ENCODE peak calls at places on chromosome 20, in eight cellular contexts. X, T, A, C, H, N, P and V are unnamed samples.

GRCh38 chr20:59351148-59352040 is 51.0 kb downstream of the EDN3 start:
- DNase-seq in X (no peak), T (no peak), A (no peak), C (peak; percentile 58), H (no peak), N (no peak), P (no peak), V (no peak)

GRCh38 chr20:1255675-1256074 is 10.4 kb upstream of the SNPH start:
- DNase-seq in X (no peak), T (no peak), A (no peak), C (no peak), H (no peak), N (no peak), P (no peak), V (no peak)

GRCh38 chr20:4814696-4815252 is 93.1 kb downstream of the PRND start:
- DNase-seq in X (no peak), T (no peak), A (no peak), C (no peak), H (no peak), N (no peak), P (no peak), V (no peak)

GRCh38 chr20:10094566-10095173 is 59.9 kb downstream of the ANKEF1 start:
- DNase-seq in X (no peak), T (no peak), A (peak; percentile 6), C (no peak), H (no peak), N (no peak), P (no peak), V (no peak)

GRCh38 chr20:49234831-49235230 is 15.6 kb downstream of the DDX27 start:
- DNase-seq in X (no peak), T (no peak), A (no peak), C (no peak), H (no peak), N (no peak), P (no peak), V (no peak)

GRCh38 chr20:63441136-63441776 is 31.2 kb downstream of the KCNQ2 start:
- DNase-seq in X (no peak), T (no peak), A (no peak), C (no peak), H (no peak), N (no peak), P (no peak), V (no peak)

GRCh38 chr20:59850018-59850641 is 83.3 kb downstream of the SYCP2 start:
- DNase-seq in X (no peak), T (no peak), A (peak; percentile 58), C (peak; percentile 69), H (peak; percentile 42), N (no peak), P (no peak), V (no peak)

GRCh38 chr20:11270566-11270965 is 596.8 kb upstream of the JAG1 start:
- DNase-seq in X (no peak), T (no peak), A (no peak), C (no peak), H (no peak), N (no peak), P (no peak), V (no peak)

GRCh38 chr20:62704341-62704948 is 4.2 kb upstream of the NTSR1 start:
- DNase-seq in X (peak; percentile 98), T (peak; percentile 58), A (peak; percentile 87), C (peak; percentile 87), H (peak; percentile 32), N (peak; percentile 41), P (peak; percentile 81), V (peak; percentile 77)

GRCh38 chr20:18639501-18639979 is 51.7 kb downstream of the DTD1 start:
- DNase-seq in X (no peak), T (no peak), A (no peak), C (no peak), H (no peak), N (no peak), P (no peak), V (no peak)

GRCh38 chr20:17935186-17935585 is 33.4 kb downstream of the SNX5 start:
- DNase-seq in X (peak; percentile 43), T (no peak), A (no peak), C (no peak), H (no peak), N (no peak), P (no peak), V (no peak)

GRCh38 chr20:815914-816606 is 17.5 kb upstream of the FAM110A start:
- DNase-seq in X (no peak), T (peak; percentile 59), A (peak; percentile 78), C (peak; percentile 75), H (peak; percentile 74), N (no peak), P (peak; percentile 48), V (peak; percentile 58)

GRCh38 chr20:36754656-36755222 is 8.8 kb upstream of the NDRG3 start:
- DNase-seq in X (peak; percentile 47), T (peak; percentile 47), A (peak; percentile 87), C (peak; percentile 83), H (peak; percentile 63), N (no peak), P (peak; percentile 57), V (peak; percentile 50)

GRCh38 chr20:14721926-14722325 is 384.5 kb upstream of the FLRT3 start:
- DNase-seq in X (no peak), T (no peak), A (no peak), C (no peak), H (no peak), N (no peak), P (no peak), V (no peak)

GRCh38 chr20:59736366-59736765 is 132.0 kb downstream of the PHACTR3 start:
- DNase-seq in X (no peak), T (peak; percentile 22), A (no peak), C (no peak), H (no peak), N (no peak), P (no peak), V (no peak)

GRCh38 chr20:35012227-35013069 is 56.8 kb downstream of the MYH7B start:
- DNase-seq in X (no peak), T (no peak), A (no peak), C (no peak), H (no peak), N (no peak), P (no peak), V (no peak)

GRCh38 chr20:11845311-11845710 is 72.4 kb upstream of the BTBD3 start:
- DNase-seq in X (peak; percentile 23), T (no peak), A (no peak), C (no peak), H (no peak), N (no peak), P (no peak), V (no peak)

GRCh38 chr20:25258463-25258805 is 10.5 kb downstream of the PYGB start:
- DNase-seq in X (no peak), T (peak; percentile 24), A (no peak), C (no peak), H (no peak), N (no peak), P (no peak), V (no peak)

GRCh38 chr20:32397567-32398084 is 39.5 kb downstream of the ASXL1 start:
- DNase-seq in X (no peak), T (no peak), A (no peak), C (no peak), H (no peak), N (no peak), P (no peak), V (no peak)

GRCh38 chr20:54416770-54417169 is 58.6 kb upstream of the DOK5 start:
- DNase-seq in X (no peak), T (no peak), A (no peak), C (no peak), H (no peak), N (no peak), P (no peak), V (no peak)

GRCh38 chr20:44074252-44075151 is 112.5 kb downstream of the JPH2 start:
- DNase-seq in X (peak; percentile 46), T (peak; percentile 38), A (peak; percentile 53), C (no peak), H (no peak), N (peak; percentile 28), P (no peak), V (no peak)

GRCh38 chr20:6908673-6909072 is 141.2 kb downstream of the BMP2 start:
- DNase-seq in X (no peak), T (no peak), A (no peak), C (no peak), H (no peak), N (no peak), P (no peak), V (no peak)

GRCh38 chr20:15875446-15875845 is 697.8 kb downstream of the KIF16B start:
- DNase-seq in X (no peak), T (no peak), A (no peak), C (no peak), H (no peak), N (no peak), P (no peak), V (no peak)

GRCh38 chr20:32190608-32191415 is 16.7 kb downstream of the PLAGL2 start:
- DNase-seq in X (no peak), T (no peak), A (no peak), C (peak; percentile 34), H (no peak), N (no peak), P (no peak), V (no peak)

GRCh38 chr20:47774081-47774777 is 11.1 kb downstream of the SULF2 start:
- DNase-seq in X (no peak), T (no peak), A (no peak), C (peak; percentile 46), H (no peak), N (no peak), P (no peak), V (no peak)

GRCh38 chr20:17992847-17993508 is 24.2 kb downstream of the MGME1 start:
- DNase-seq in X (no peak), T (no peak), A (no peak), C (no peak), H (no peak), N (no peak), P (no peak), V (no peak)

GRCh38 chr20:62665826-62666735 is 23.8 kb downstream of the SLCO4A1 start:
- DNase-seq in X (no peak), T (no peak), A (no peak), C (no peak), H (no peak), N (no peak), P (no peak), V (no peak)

GRCh38 chr20:25605146-25605545 is 18.7 kb downstream of the NANP start:
- DNase-seq in X (no peak), T (no peak), A (no peak), C (no peak), H (no peak), N (no peak), P (no peak), V (no peak)